ENCODE peak calls at places on chromosomes 4 and X, in nine cellular contexts. M is GM23338, V is OCI-LY7, B is PC-3, J is neural progenitor cell, I is GM23248, F is HCT116, Q is SK-N-SH, U is MM.1S. A is an unnamed sample. For H3K79me2, the result is how much of the 10 kb centered on the place peaks cover.

GRCh38 chr4:6270691-6271121 is 1.1 kb downstream of the WFS1 start:
- DNase-seq in M (no peak), V (no peak), B (peak), J (no peak), I (peak), F (no peak), Q (no peak), U (no peak), A (no peak)

GRCh38 chrX:133495464-133496391 is 80.4 kb upstream of the GPC4 start:
- DNase-seq in M (peak), V (no peak), B (no peak), J (no peak), I (peak), F (no peak), Q (no peak), U (no peak), A (peak)

GRCh38 chrX:22395372-22395771 is 122.7 kb downstream of the CBLL2 start:
- DNase-seq in M (no peak), V (no peak), B (peak), J (no peak), I (peak), F (no peak), Q (no peak), U (no peak), A (no peak)

GRCh38 chrX:151722241-151722846 is 6.5 kb downstream of the FATE1 start:
- DNase-seq in M (peak), V (peak), B (no peak), J (peak), I (peak), F (peak), Q (peak), U (no peak), A (peak)

GRCh38 chrX:10052906-10053625 is 85.9 kb downstream of the CLDN34 start:
- DNase-seq in M (no peak), V (no peak), B (no peak), J (no peak), I (peak), F (no peak), Q (no peak), U (no peak), A (no peak)

GRCh38 chr4:167150587-167150986 is 83.7 kb downstream of the SPOCK3 start:
- DNase-seq in M (no peak), V (no peak), B (no peak), J (no peak), I (no peak), F (no peak), Q (no peak), U (no peak), A (no peak)

GRCh38 chrX:92213781-92214180 is 434.6 kb downstream of the PCDH11X start:
- DNase-seq in M (no peak), V (no peak), B (peak), J (no peak), I (no peak), F (no peak), Q (no peak), U (no peak), A (no peak)

GRCh38 chr4:107037188-107037587 is 1.1 kb upstream of the DKK2 start:
- DNase-seq in M (peak), V (no peak), B (peak), J (peak), I (peak), F (no peak), Q (peak), U (no peak), A (peak)

GRCh38 chr4:138266948-138267347 is 24.8 kb upstream of the SLC7A11 start:
- DNase-seq in M (no peak), V (no peak), B (no peak), J (no peak), I (no peak), F (no peak), Q (no peak), U (no peak), A (no peak)

GRCh38 chrX:40864972-40865371 is 129.6 kb upstream of the MED14 start:
- DNase-seq in M (no peak), V (no peak), B (no peak), J (no peak), I (peak), F (no peak), Q (no peak), U (no peak), A (no peak)

GRCh38 chr4:170087163-170087700 is 2.5 kb downstream of the AADAT start:
- DNase-seq in M (no peak), V (no peak), B (no peak), J (no peak), I (peak), F (no peak), Q (no peak), U (no peak), A (no peak)

GRCh38 chr4:121960801-121961200 is 8.9 kb upstream of the TRPC3 start:
- DNase-seq in M (no peak), V (no peak), B (no peak), J (no peak), I (no peak), F (no peak), Q (no peak), U (no peak), A (no peak)

GRCh38 chr4:26985836-26986235 is 125.2 kb downstream of the STIM2 start:
- DNase-seq in M (no peak), V (peak), B (no peak), J (no peak), I (no peak), F (no peak), Q (no peak), U (no peak), A (no peak)

DNA sequence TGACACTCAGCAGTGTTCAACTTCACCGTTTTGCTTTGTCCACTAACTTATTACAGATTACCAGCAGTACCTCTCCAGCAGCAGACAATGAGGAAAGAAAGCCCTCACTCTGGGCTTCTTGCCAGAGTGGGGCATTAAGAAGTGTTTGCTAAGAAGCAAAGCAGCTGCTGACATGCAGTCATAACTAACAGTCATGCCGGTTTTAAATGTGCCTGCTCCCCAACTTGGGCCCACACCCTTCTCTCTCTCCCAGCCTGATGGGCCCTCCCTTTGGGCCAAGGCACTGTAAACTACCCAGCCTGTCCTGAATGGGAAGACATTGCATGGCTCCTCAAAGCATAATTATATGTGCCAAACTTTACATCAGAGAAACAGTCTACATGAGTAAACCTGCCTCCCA is 54.6 kb upstream of the HHIP start:
- DNase-seq in M (no peak), V (no peak), B (peak), J (no peak), I (peak), F (no peak), Q (no peak), U (no peak), A (peak)
- TF ChIP-seq EZH2phosphoT487 in M (no peak), V (no peak), B (no peak), J (no peak), I (no peak), F (no peak), Q (no peak), U (no peak), A (no peak)

DNA sequence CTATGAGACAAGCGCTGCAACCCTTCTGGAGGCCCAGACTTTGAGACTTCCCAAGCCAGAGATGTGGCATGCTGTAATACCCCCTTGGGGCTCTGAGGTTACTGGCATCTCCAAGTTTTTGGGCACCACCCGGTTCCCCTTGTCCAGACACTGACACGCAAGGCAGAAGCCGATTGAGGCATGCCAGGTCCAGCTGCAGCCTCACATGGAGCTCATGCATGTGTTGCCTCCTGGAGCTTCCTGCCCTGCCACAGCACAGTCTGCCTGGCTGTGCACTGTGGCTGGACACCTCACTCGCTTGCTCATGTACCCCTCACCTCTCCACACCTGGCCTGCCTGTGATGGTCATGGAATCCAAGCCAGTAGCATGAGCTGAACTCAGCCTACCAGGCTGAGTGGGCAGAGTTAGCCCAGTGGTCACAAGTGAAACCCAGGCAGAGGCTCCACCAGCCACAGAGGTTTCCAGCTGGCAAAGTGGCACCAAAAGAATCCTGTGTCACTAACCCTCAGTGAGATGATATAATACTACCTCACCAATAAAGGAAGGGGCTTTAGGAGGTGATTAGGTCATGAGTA is 789.2 kb upstream of the INTU start:
- DNase-seq in M (no peak), V (no peak), B (no peak), J (no peak), I (no peak), F (no peak), Q (no peak), U (no peak), A (no peak)
- H2AFZ ChIP-seq in M (no peak), V (no peak), B (no peak), J (no peak), I (no peak), F (no peak), Q (no peak), U (no peak), A (no peak)

GRCh38 chrX:31213941-31214340 is 142.1 kb upstream of the FTHL17 start:
- DNase-seq in M (peak), V (peak), B (peak), J (no peak), I (peak), F (no peak), Q (peak), U (peak), A (peak)

GRCh38 chrX:31215277-31215815 is 143.5 kb upstream of the FTHL17 start:
- DNase-seq in M (no peak), V (no peak), B (no peak), J (no peak), I (no peak), F (no peak), Q (no peak), U (no peak), A (no peak)

GRCh38 chrX:31219174-31219573 is 147.3 kb upstream of the FTHL17 start:
- DNase-seq in M (no peak), V (no peak), B (no peak), J (no peak), I (no peak), F (no peak), Q (no peak), U (no peak), A (no peak)

GRCh38 chrX:31212856-31213748 is 141.3 kb upstream of the FTHL17 start:
- DNase-seq in M (no peak), V (no peak), B (no peak), J (no peak), I (no peak), F (no peak), Q (no peak), U (no peak), A (no peak)

GRCh38 chrX:31217111-31217510 is 145.3 kb upstream of the FTHL17 start:
- DNase-seq in M (no peak), V (no peak), B (no peak), J (no peak), I (no peak), F (no peak), Q (no peak), U (no peak), A (no peak)
- H3K79me2 ChIP-seq in M (under half), V (under half), B (under half), J (under half), I (under half), F (under half), Q (under half), U (under half), A (under half)

DNA sequence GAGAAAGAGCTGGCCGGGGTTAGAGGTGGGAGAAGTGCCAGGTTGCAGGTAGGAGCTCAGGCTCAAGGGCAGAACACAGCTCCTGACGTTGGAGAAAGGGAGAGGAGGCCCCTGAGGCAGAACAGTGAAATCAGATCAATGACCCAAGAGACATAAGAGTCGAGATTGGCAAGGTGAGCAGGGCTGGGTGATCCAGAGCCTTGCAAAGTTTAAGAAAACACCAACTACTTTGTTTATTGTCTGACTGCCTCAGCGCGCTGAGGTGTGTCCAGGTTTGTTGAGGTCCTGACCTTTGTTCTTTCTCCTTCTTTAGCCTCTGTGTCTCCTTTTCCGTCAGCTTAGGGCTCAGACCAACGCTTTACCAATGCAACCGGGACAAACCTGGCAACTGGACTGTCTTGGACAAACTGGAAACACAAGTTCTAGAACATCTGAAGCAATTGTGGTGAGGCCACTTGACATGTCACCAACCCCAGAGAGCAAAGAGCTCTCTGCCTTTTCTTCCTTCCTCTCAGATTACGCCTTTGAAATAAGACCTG is 28.3 kb downstream of the CHRNA9 start:
- DNase-seq in M (no peak), V (no peak), B (peak), J (no peak), I (no peak), F (no peak), Q (no peak), U (no peak), A (peak)
- TF ChIP-seq EZH2phosphoT487 in M (no peak), V (no peak), B (no peak), J (no peak), I (no peak), F (no peak), Q (no peak), U (no peak), A (no peak)

A was measured in hepatocyte.